ENCODE peak calls at places on chromosomes 6 and 20, in seven cellular contexts. X is tibial nerve, G is SK-N-SH, F is stomach, A is kidney, Q is neuronal stem cell, T is heart left ventricle. B is an unnamed sample.

GRCh38 chr6:70667256-70667710 is 400 bp upstream of the SMAP1 start:
- DNase-seq in F (no peak), G (no peak), Q (no peak), T (no peak), A (no peak), X (no peak), B (no peak)

GRCh38 chr6:25042599-25042936 is 106.8 kb upstream of the RIPOR2 start:
- DNase-seq in F (no peak), A (no peak), T (no peak), X (no peak), G (no peak), Q (no peak), B (no peak)

GRCh38 chr6:6851059-6851658 is 256.6 kb upstream of the RREB1 start:
- DNase-seq in Q (no peak), T (peak), A (peak), G (no peak), X (peak), F (peak), B (no peak)

GRCh38 chr6:118748311-118749062 is 97.1 kb upstream of the CEP85L start:
- DNase-seq in T (no peak), X (no peak), A (peak), G (peak), F (no peak), Q (no peak), B (peak)

GRCh38 chr20:1367479-1367878 is 25.4 kb downstream of the FKBP1A start:
- DNase-seq in T (no peak), X (no peak), Q (no peak), A (no peak), F (no peak), G (no peak), B (no peak)

GRCh38 chr6:136593748-136594490 is 43.7 kb upstream of the MAP7 start:
- DNase-seq in X (no peak), T (no peak), Q (no peak), A (no peak), G (no peak), F (peak), B (no peak)

GRCh38 chr20:43948455-43948854 is 33.8 kb downstream of the TOX2 start:
- DNase-seq in A (no peak), X (no peak), F (no peak), G (peak), T (no peak), Q (no peak), B (no peak)

GRCh38 chr6:73047801-73048200 is 177.5 kb downstream of the KHDC1L start:
- DNase-seq in G (no peak), X (no peak), F (no peak), A (no peak), T (no peak), Q (no peak), B (no peak)

GRCh38 chr6:28474441-28475219 is 31.3 kb upstream of the ZSCAN23 start:
- DNase-seq in X (no peak), F (no peak), A (no peak), Q (peak), T (no peak), G (peak), B (no peak)

GRCh38 chr6:146041282-146041681 is 12.4 kb downstream of the GRM1 start:
- DNase-seq in Q (no peak), F (no peak), T (no peak), X (no peak), A (no peak), G (no peak), B (no peak)

GRCh38 chr6:139285590-139285989 is 6.2 kb downstream of the TXLNB start:
- DNase-seq in G (no peak), X (no peak), F (no peak), T (no peak), Q (no peak), A (no peak), B (no peak)

GRCh38 chr6:5851261-5851757 is 155.4 kb downstream of the NRN1 start:
- DNase-seq in G (no peak), X (no peak), F (peak), Q (no peak), A (peak), T (peak), B (peak)

GRCh38 chr20:38588303-38588702 is 7.3 kb downstream of the ADIG start:
- DNase-seq in Q (no peak), T (no peak), A (no peak), X (no peak), F (no peak), G (no peak), B (no peak)

GRCh38 chr6:151379933-151380847 is 11.2 kb downstream of the ZBTB2 start:
- DNase-seq in G (no peak), A (no peak), F (no peak), X (no peak), Q (no peak), T (no peak), B (no peak)

GRCh38 chr6:147201885-147202515 is 2.2 kb upstream of the STXBP5 start:
- DNase-seq in Q (no peak), F (no peak), X (peak), A (no peak), T (no peak), G (peak), B (no peak)

GRCh38 chr6:64000873-64001497 is 365.4 kb downstream of the PHF3 start:
- DNase-seq in X (no peak), T (no peak), F (no peak), Q (no peak), G (no peak), A (no peak), B (no peak)

GRCh38 chr6:90478278-90478677 is 108.6 kb downstream of the MAP3K7 start:
- DNase-seq in X (no peak), G (peak), Q (no peak), A (no peak), T (no peak), F (no peak), B (no peak)

GRCh38 chr20:35729283-35729807 is 12.7 kb downstream of the RBM39 start:
- DNase-seq in A (no peak), Q (no peak), T (no peak), X (no peak), G (no peak), F (no peak), B (no peak)

GRCh38 chr20:17568972-17569471 is 853 bp upstream of the DSTN start:
- DNase-seq in G (peak), F (peak), X (peak), A (peak), Q (peak), T (peak), B (peak)

GRCh38 chr20:12925214-12925755 is 83.5 kb upstream of the SPTLC3 start:
- DNase-seq in G (peak), Q (peak), A (no peak), T (no peak), F (peak), X (peak), B (peak)

GRCh38 chr6:150320450-150320849 is 48.4 kb upstream of the IYD start:
- DNase-seq in A (no peak), Q (no peak), G (no peak), T (peak), F (peak), X (peak), B (no peak)

GRCh38 chr20:33062750-33063149 is 9.0 kb downstream of the BPIFB3 start:
- DNase-seq in A (no peak), T (no peak), F (no peak), G (no peak), Q (no peak), X (no peak), B (no peak)

GRCh38 chr6:117605169-117605826 is 3.0 kb upstream of the GOPC start:
- DNase-seq in F (peak), T (peak), Q (peak), X (peak), A (no peak), G (peak), B (no peak)

GRCh38 chr6:37008484-37009186 is 3.2 kb downstream of the FGD2 start:
- DNase-seq in T (no peak), G (no peak), Q (no peak), F (no peak), A (no peak), X (no peak), B (no peak)

GRCh38 chr6:37007340-37008043 is 2.0 kb downstream of the FGD2 start:
- DNase-seq in T (no peak), X (peak), Q (no peak), G (no peak), A (no peak), F (no peak), B (no peak)

GRCh38 chr6:37005827-37006514 is 516 bp downstream of the FGD2 start:
- DNase-seq in Q (no peak), T (no peak), A (no peak), F (no peak), X (no peak), G (no peak), B (no peak)

GRCh38 chr6:37005061-37005810 is at the start of gene FGD2:
- DNase-seq in F (no peak), T (no peak), A (no peak), X (no peak), Q (no peak), G (no peak), B (no peak)

GRCh38 chr6:37006793-37007339 is 1.4 kb downstream of the FGD2 start:
- DNase-seq in F (no peak), T (no peak), G (no peak), X (no peak), A (no peak), Q (no peak), B (no peak)
- H3K27ac ChIP-seq in F (no peak), T (peak), G (no peak), X (peak), A (no peak), Q (no peak), B (no peak)

DNA sequence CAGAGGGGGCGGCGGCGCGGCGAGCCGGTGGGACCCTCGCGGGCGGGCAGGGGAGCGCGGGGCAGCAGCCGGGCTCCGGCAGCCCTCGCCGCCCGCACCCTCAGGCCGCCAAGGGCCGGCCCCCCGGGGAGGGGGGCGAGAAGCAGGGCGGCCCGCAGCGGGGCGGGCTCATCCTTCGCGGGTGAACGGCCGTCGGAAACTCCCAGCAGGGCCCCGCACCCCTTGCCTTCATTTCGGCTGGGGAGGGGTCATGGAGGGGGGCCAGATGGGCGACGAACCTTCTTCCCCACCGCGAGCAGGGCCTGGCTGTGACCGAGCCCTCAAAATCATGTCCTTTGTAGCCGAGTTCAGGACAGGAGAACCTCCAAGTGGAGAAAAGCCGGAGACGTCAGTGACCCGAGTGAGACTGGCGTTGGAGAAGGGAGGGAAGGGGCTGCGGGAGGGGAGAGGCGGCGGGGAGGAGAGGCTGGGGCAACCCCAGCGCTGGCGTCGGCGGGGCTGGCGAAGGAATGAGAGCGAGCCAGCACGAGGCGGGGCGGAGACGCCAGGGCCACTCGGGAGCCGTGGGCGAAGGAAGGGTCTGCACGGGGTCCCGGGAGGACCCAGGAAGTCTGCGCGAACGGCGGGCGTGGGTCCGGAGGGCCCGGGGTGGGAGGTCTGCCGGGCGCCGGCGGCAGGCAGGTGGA is 596 bp upstream of the FOXC1 start:
- DNase-seq in G (peak), F (no peak), Q (no peak), T (no peak), X (no peak), A (peak), B (no peak)
- H3K27ac ChIP-seq in G (peak), F (peak), Q (no peak), T (peak), X (peak), A (peak), B (no peak)

GRCh38 chr6:2852921-2853322 is 11.3 kb upstream of the SERPINB1 start:
- DNase-seq in X (no peak), T (no peak), F (no peak), G (no peak), Q (no peak), A (no peak), B (no peak)
- H3K27ac ChIP-seq in X (peak), T (no peak), F (no peak), G (no peak), Q (no peak), A (no peak), B (peak)

DNA sequence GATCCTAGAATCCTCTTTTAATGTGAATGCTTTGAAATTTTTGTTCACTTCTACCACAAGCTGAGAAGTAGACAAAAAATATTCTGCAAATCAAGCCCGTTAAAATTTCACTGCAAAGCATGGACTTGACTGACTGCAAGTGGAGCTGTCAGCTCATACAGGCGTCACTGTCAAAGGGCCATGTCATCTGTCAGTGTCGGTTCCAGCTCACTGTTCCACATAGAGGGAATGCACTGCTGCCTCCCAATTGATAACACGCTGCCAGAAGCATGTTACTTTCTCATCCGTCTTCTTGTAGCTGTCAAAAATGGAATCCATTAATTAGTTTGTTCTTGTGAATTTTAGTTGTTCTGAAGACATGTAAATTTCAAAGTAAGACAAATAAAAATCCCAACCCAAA is 50.4 kb upstream of the FBXL4 start:
- DNase-seq in X (no peak), T (no peak), F (no peak), A (no peak), G (no peak), Q (no peak), B (no peak)
- H3K27ac ChIP-seq in X (no peak), T (no peak), F (no peak), A (no peak), G (no peak), Q (no peak), B (no peak)

GRCh38 chr6:503610-504362 is 112.2 kb downstream of the IRF4 start:
- DNase-seq in T (peak), F (no peak), G (no peak), A (no peak), Q (no peak), X (no peak), B (no peak)
- H3K27ac ChIP-seq in T (peak), F (no peak), G (no peak), A (no peak), Q (no peak), X (no peak), B (no peak)

GRCh38 chr20:63863021-63863797 is 1.9 kb upstream of the TPD52L2 start:
- DNase-seq in T (no peak), X (no peak), Q (no peak), A (no peak), F (no peak), G (no peak), B (no peak)
- H3K27ac ChIP-seq in T (peak), X (peak), Q (peak), A (peak), F (peak), G (no peak), B (peak)

GRCh38 chr20:20799913-20800312 is 87.5 kb upstream of the RALGAPA2 start:
- DNase-seq in F (no peak), A (no peak), X (no peak), T (no peak), Q (no peak), G (no peak), B (no peak)
- H3K27ac ChIP-seq in F (no peak), A (no peak), X (no peak), T (no peak), Q (no peak), G (no peak), B (no peak)

GRCh38 chr20:11919571-11919970 is 1.9 kb downstream of the BTBD3 start:
- DNase-seq in T (no peak), X (no peak), A (no peak), F (no peak), Q (no peak), G (no peak), B (no peak)
- H3K27ac ChIP-seq in T (peak), X (no peak), A (no peak), F (peak), Q (no peak), G (no peak), B (peak)